ENCODE peak calls at places on chromosomes 12 and 14, in ten cellular contexts. J, Q, U, S, X, V, Y, A, C and F are unnamed samples.

GRCh38 chr12:106845910-106846309 is 71.4 kb downstream of the RIC8B start:
- DNase-seq in J (no peak), Q (no peak), U (no peak), S (no peak), X (no peak), V (no peak), Y (no peak), A (no peak), C (peak), F (no peak)

GRCh38 chr12:455821-456220 is 3.9 kb upstream of the B4GALNT3 start:
- DNase-seq in J (no peak), Q (no peak), U (no peak), S (no peak), X (no peak), V (no peak), Y (no peak), A (no peak), C (no peak), F (no peak)

GRCh38 chr12:40993158-40993557 is 195.0 kb upstream of the PDZRN4 start:
- DNase-seq in J (no peak), Q (no peak), U (no peak), S (no peak), X (no peak), V (no peak), Y (no peak), A (no peak), C (no peak), F (no peak)

GRCh38 chr14:42869681-42870080 is 1263.0 kb downstream of the LRFN5 start:
- DNase-seq in J (no peak), Q (no peak), U (peak), S (no peak), X (no peak), V (peak), Y (no peak), A (no peak), C (no peak), F (no peak)

GRCh38 chr12:68538722-68539614 is 71.7 kb upstream of the RAP1B start:
- DNase-seq in J (no peak), Q (peak), U (no peak), S (no peak), X (no peak), V (peak), Y (peak), A (peak), C (no peak), F (no peak)

GRCh38 chr12:94832780-94833760 is 170.4 kb downstream of the NDUFA12 start:
- DNase-seq in J (no peak), Q (peak), U (no peak), S (no peak), X (no peak), V (peak), Y (no peak), A (no peak), C (peak), F (peak)

GRCh38 chr12:127389923-127390322 is 877.0 kb upstream of the TMEM132C start:
- DNase-seq in J (no peak), Q (no peak), U (peak), S (peak), X (no peak), V (peak), Y (no peak), A (peak), C (peak), F (peak)

GRCh38 chr14:32453857-32454810 is 125.0 kb downstream of the AKAP6 start:
- DNase-seq in J (no peak), Q (no peak), U (no peak), S (no peak), X (no peak), V (no peak), Y (no peak), A (peak), C (no peak), F (peak)

GRCh38 chr12:53698948-53699672 is 23.2 kb upstream of the ATP5MC2 start:
- DNase-seq in J (no peak), Q (no peak), U (no peak), S (no peak), X (no peak), V (no peak), Y (no peak), A (no peak), C (no peak), F (no peak)

GRCh38 chr12:92739099-92739498 is 36.3 kb downstream of the PLEKHG7 start:
- DNase-seq in J (no peak), Q (no peak), U (no peak), S (peak), X (no peak), V (no peak), Y (no peak), A (peak), C (no peak), F (no peak)

GRCh38 chr12:45543887-45544286 is 185.6 kb upstream of the ARID2 start:
- DNase-seq in J (no peak), Q (peak), U (peak), S (peak), X (no peak), V (peak), Y (peak), A (peak), C (peak), F (peak)

GRCh38 chr12:109020136-109020535 is 732 bp downstream of the SVOP start:
- DNase-seq in J (no peak), Q (no peak), U (no peak), S (no peak), X (no peak), V (no peak), Y (no peak), A (no peak), C (no peak), F (no peak)

GRCh38 chr14:24889843-24890242 is 160.1 kb downstream of the STXBP6 start:
- DNase-seq in J (no peak), Q (no peak), U (no peak), S (no peak), X (no peak), V (no peak), Y (no peak), A (peak), C (no peak), F (no peak)

GRCh38 chr14:93961610-93962009 is 14.8 kb downstream of the ASB2 start:
- DNase-seq in J (no peak), Q (no peak), U (no peak), S (no peak), X (no peak), V (no peak), Y (no peak), A (no peak), C (no peak), F (no peak)

GRCh38 chr12:120538281-120539156 is 4.4 kb downstream of the RNF10 start:
- DNase-seq in J (no peak), Q (peak), U (peak), S (peak), X (no peak), V (peak), Y (peak), A (peak), C (peak), F (peak)

GRCh38 chr14:102255401-102256190 is 49.4 kb downstream of the MOK start:
- DNase-seq in J (peak), Q (no peak), U (no peak), S (peak), X (no peak), V (peak), Y (no peak), A (peak), C (no peak), F (peak)

GRCh38 chr12:52181757-52182156 is 10.1 kb downstream of the KRT80 start:
- DNase-seq in J (no peak), Q (no peak), U (peak), S (no peak), X (no peak), V (peak), Y (no peak), A (peak), C (no peak), F (peak)

GRCh38 chr14:22994762-22995275 is 12.5 kb upstream of the AJUBA start:
- DNase-seq in J (peak), Q (no peak), U (no peak), S (peak), X (no peak), V (peak), Y (no peak), A (peak), C (peak), F (peak)

GRCh38 chr12:122203301-122203967 is at the start of gene B3GNT4:
- DNase-seq in J (peak), Q (peak), U (peak), S (peak), X (no peak), V (peak), Y (peak), A (peak), C (peak), F (peak)

GRCh38 chr12:80580254-80580653 is 127.2 kb upstream of the MYF6 start:
- DNase-seq in J (no peak), Q (no peak), U (peak), S (no peak), X (no peak), V (peak), Y (no peak), A (peak), C (peak), F (peak)

GRCh38 chr14:90533591-90534021 is 136.8 kb downstream of the CALM1 start:
- DNase-seq in J (peak), Q (no peak), U (no peak), S (no peak), X (no peak), V (no peak), Y (no peak), A (no peak), C (no peak), F (no peak)

GRCh38 chr12:100993916-100994315 is 199.3 kb downstream of the ANO4 start:
- DNase-seq in J (no peak), Q (no peak), U (no peak), S (peak), X (no peak), V (no peak), Y (no peak), A (no peak), C (no peak), F (no peak)

GRCh38 chr14:22405201-22405600 is 183.8 kb downstream of the DAD1 start:
- DNase-seq in J (no peak), Q (no peak), U (no peak), S (no peak), X (no peak), V (no peak), Y (no peak), A (no peak), C (no peak), F (no peak)

GRCh38 chr14:99143793-99144192 is 128.2 kb downstream of the BCL11B start:
- DNase-seq in J (no peak), Q (no peak), U (no peak), S (peak), X (no peak), V (no peak), Y (no peak), A (no peak), C (no peak), F (no peak)

GRCh38 chr14:94386085-94387031 is 2.0 kb downstream of the SERPINA1 start:
- DNase-seq in J (no peak), Q (no peak), U (no peak), S (no peak), X (no peak), V (no peak), Y (no peak), A (no peak), C (no peak), F (no peak)

GRCh38 chr12:11861155-11861863 is 209.4 kb upstream of the BCL2L14 start:
- DNase-seq in J (no peak), Q (no peak), U (no peak), S (no peak), X (no peak), V (no peak), Y (no peak), A (no peak), C (no peak), F (no peak)

GRCh38 chr12:51323317-51323960 is 535 bp downstream of the BIN2 start:
- DNase-seq in J (no peak), Q (no peak), U (no peak), S (no peak), X (no peak), V (no peak), Y (peak), A (no peak), C (no peak), F (no peak)

GRCh38 chr14:105026033-105026785 is 5.3 kb upstream of the CDCA4 start:
- DNase-seq in J (no peak), Q (no peak), U (peak), S (no peak), X (no peak), V (peak), Y (no peak), A (peak), C (peak), F (no peak)

GRCh38 chr12:88642675-88643431 is 62.6 kb upstream of the KITLG start:
- DNase-seq in J (no peak), Q (peak), U (no peak), S (no peak), X (no peak), V (no peak), Y (no peak), A (no peak), C (no peak), F (no peak)

GRCh38 chr12:126936181-126936851 is 1330.7 kb upstream of the TMEM132C start:
- DNase-seq in J (no peak), Q (peak), U (no peak), S (peak), X (no peak), V (peak), Y (peak), A (peak), C (peak), F (no peak)

GRCh38 chr12:100404769-100405407 is 48.0 kb downstream of the SLC17A8 start:
- DNase-seq in J (no peak), Q (peak), U (peak), S (peak), X (no peak), V (peak), Y (peak), A (peak), C (peak), F (peak)

GRCh38 chr12:130716918-130717306 is 813 bp upstream of the RIMBP2 start:
- DNase-seq in J (no peak), Q (no peak), U (no peak), S (no peak), X (no peak), V (no peak), Y (no peak), A (no peak), C (no peak), F (no peak)

GRCh38 chr12:130715996-130716917 is at the start of gene RIMBP2:
- DNase-seq in J (no peak), Q (peak), U (peak), S (peak), X (no peak), V (no peak), Y (no peak), A (peak), C (no peak), F (no peak)

GRCh38 chr12:130714591-130715149 is 1.4 kb downstream of the RIMBP2 start:
- DNase-seq in J (no peak), Q (no peak), U (no peak), S (no peak), X (no peak), V (no peak), Y (no peak), A (no peak), C (no peak), F (no peak)

GRCh38 chr12:130714091-130714590 is 2.0 kb downstream of the RIMBP2 start:
- DNase-seq in J (no peak), Q (no peak), U (no peak), S (no peak), X (no peak), V (no peak), Y (no peak), A (no peak), C (no peak), F (no peak)

GRCh38 chr12:130715150-130715995 is 726 bp downstream of the RIMBP2 start:
- DNase-seq in J (no peak), Q (no peak), U (no peak), S (no peak), X (no peak), V (no peak), Y (no peak), A (no peak), C (no peak), F (no peak)
- H3K4me3 ChIP-seq in J (no peak), Q (no peak), U (no peak), S (peak), X (peak), V (no peak), Y (peak), A (peak), C (no peak), F (no peak)

GRCh38 chr12:6275609-6276246 is 34.8 kb upstream of the PLEKHG6 start:
- DNase-seq in J (no peak), Q (no peak), U (no peak), S (no peak), X (no peak), V (no peak), Y (no peak), A (no peak), C (no peak), F (no peak)

GRCh38 chr12:6276247-6276887 is 34.1 kb upstream of the PLEKHG6 start:
- DNase-seq in J (no peak), Q (no peak), U (no peak), S (no peak), X (no peak), V (no peak), Y (no peak), A (no peak), C (no peak), F (no peak)

GRCh38 chr12:6277982-6278438 is 32.5 kb upstream of the PLEKHG6 start:
- DNase-seq in J (peak), Q (peak), U (no peak), S (peak), X (no peak), V (no peak), Y (peak), A (no peak), C (peak), F (no peak)

GRCh38 chr12:6278439-6279255 is 31.8 kb upstream of the PLEKHG6 start:
- DNase-seq in J (peak), Q (peak), U (peak), S (peak), X (no peak), V (peak), Y (peak), A (peak), C (peak), F (peak)

GRCh38 chr12:6276936-6277615 is 33.4 kb upstream of the PLEKHG6 start:
- DNase-seq in J (no peak), Q (no peak), U (no peak), S (peak), X (no peak), V (no peak), Y (peak), A (no peak), C (peak), F (no peak)
- TF ChIP-seq CTCF in J (peak), Q (no peak), U (no peak), S (no peak), X (peak), V (peak), Y (peak), A (peak), C (no peak), F (peak)

GRCh38 chr14:27025648-27026047 is 427.8 kb upstream of the NOVA1 start:
- DNase-seq in J (no peak), Q (no peak), U (no peak), S (no peak), X (no peak), V (no peak), Y (no peak), A (no peak), C (no peak), F (no peak)
- H3K4me3 ChIP-seq in J (no peak), Q (no peak), U (no peak), S (no peak), X (no peak), V (no peak), Y (no peak), A (no peak), C (no peak), F (no peak)

GRCh38 chr14:54565236-54566151 is 1.4 kb upstream of the SAMD4A start:
- DNase-seq in J (peak), Q (peak), U (peak), S (peak), X (peak), V (peak), Y (peak), A (peak), C (peak), F (peak)
- TF ChIP-seq CTCF in J (peak), Q (peak), U (no peak), S (no peak), X (peak), V (peak), Y (peak), A (peak), C (peak), F (no peak)

GRCh38 chr12:124686001-124686884 is 118.8 kb upstream of the NCOR2 start:
- DNase-seq in J (no peak), Q (no peak), U (peak), S (peak), X (no peak), V (peak), Y (no peak), A (peak), C (peak), F (peak)
- H3K4me3 ChIP-seq in J (no peak), Q (no peak), U (no peak), S (no peak), X (no peak), V (no peak), Y (no peak), A (peak), C (no peak), F (no peak)